ENCODE peak calls at places on chromosomes 16 and 17, in eight cellular contexts. I, N, M, H, T, A, U and D are unnamed samples.

GRCh38 chr16:56989988-56990387 is 631 bp downstream of the NLRC5 start:
- DNase-seq in I (no peak), N (no peak), M (no peak), H (no peak), T (no peak), A (no peak), U (no peak), D (no peak)

GRCh38 chr17:77323413-77324171 is 182.8 kb downstream of the SEC14L1 start:
- DNase-seq in I (peak), N (peak), M (peak), H (peak), T (peak), A (peak), U (no peak), D (peak)

GRCh38 chr16:28621756-28622155 is 11.9 kb upstream of the SULT1A1 start:
- DNase-seq in I (no peak), N (no peak), M (no peak), H (no peak), T (no peak), A (no peak), U (no peak), D (no peak)

GRCh38 chr17:61733021-61733420 is 130.3 kb downstream of the BRIP1 start:
- DNase-seq in I (no peak), N (no peak), M (no peak), H (no peak), T (no peak), A (no peak), U (no peak), D (no peak)

GRCh38 chr17:17886747-17887146 is 50.0 kb upstream of the SREBF1 start:
- DNase-seq in I (no peak), N (peak), M (no peak), H (no peak), T (peak), A (no peak), U (no peak), D (no peak)

GRCh38 chr17:61405686-61406542 is 6.3 kb downstream of the TBX2 start:
- DNase-seq in I (no peak), N (no peak), M (no peak), H (peak), T (no peak), A (peak), U (no peak), D (no peak)

GRCh38 chr16:67459066-67459857 is 21.7 kb downstream of the ATP6V0D1 start:
- DNase-seq in I (peak), N (no peak), M (no peak), H (no peak), T (no peak), A (peak), U (no peak), D (no peak)

GRCh38 chr17:27520571-27521185 is 64.4 kb downstream of the KSR1 start:
- DNase-seq in I (no peak), N (no peak), M (no peak), H (no peak), T (no peak), A (no peak), U (no peak), D (no peak)

GRCh38 chr16:76164970-76165558 is 112.1 kb upstream of the CNTNAP4 start:
- DNase-seq in I (no peak), N (no peak), M (no peak), H (no peak), T (no peak), A (no peak), U (no peak), D (peak)

GRCh38 chr17:74371653-74372147 is 4.4 kb downstream of the GPR142 start:
- DNase-seq in I (no peak), N (no peak), M (no peak), H (no peak), T (no peak), A (no peak), U (no peak), D (no peak)

GRCh38 chr17:50785942-50786570 is 18.7 kb upstream of the ANKRD40CL start:
- DNase-seq in I (peak), N (peak), M (no peak), H (no peak), T (peak), A (no peak), U (peak), D (no peak)

GRCh38 chr17:57959929-57960328 is 4.7 kb upstream of the CUEDC1 start:
- DNase-seq in I (no peak), N (no peak), M (peak), H (no peak), T (no peak), A (peak), U (no peak), D (no peak)

GRCh38 chr17:48998557-48999440 is 1.6 kb downstream of the IGF2BP1 start:
- DNase-seq in I (no peak), N (no peak), M (peak), H (no peak), T (no peak), A (no peak), U (no peak), D (no peak)

GRCh38 chr16:89925596-89926079 is 2.5 kb downstream of the TUBB3 start:
- DNase-seq in I (no peak), N (no peak), M (no peak), H (no peak), T (no peak), A (no peak), U (no peak), D (no peak)

GRCh38 chr17:59803377-59803757 is 89.4 kb downstream of the TUBD1 start:
- DNase-seq in I (no peak), N (no peak), M (no peak), H (no peak), T (no peak), A (no peak), U (no peak), D (no peak)

GRCh38 chr17:63506627-63507026 is 16.5 kb upstream of the KCNH6 start:
- DNase-seq in I (no peak), N (no peak), M (no peak), H (no peak), T (no peak), A (no peak), U (no peak), D (no peak)

GRCh38 chr17:35390663-35391062 is 17.2 kb upstream of the SLFN11 start:
- DNase-seq in I (no peak), N (no peak), M (no peak), H (no peak), T (no peak), A (no peak), U (no peak), D (no peak)

GRCh38 chr17:77842148-77842905 is 116.2 kb upstream of the TNRC6C start:
- DNase-seq in I (no peak), N (no peak), M (no peak), H (peak), T (no peak), A (no peak), U (no peak), D (no peak)

GRCh38 chr17:66343531-66344078 is 41.2 kb downstream of the PRKCA start:
- DNase-seq in I (no peak), N (no peak), M (no peak), H (no peak), T (no peak), A (peak), U (no peak), D (no peak)

GRCh38 chr16:8798174-8798527 is 512 bp downstream of the PMM2 start:
- DNase-seq in I (no peak), N (no peak), M (no peak), H (no peak), T (no peak), A (no peak), U (no peak), D (peak)

GRCh38 chr16:1923299-1924034 is 5.3 kb upstream of the HS3ST6 start:
- DNase-seq in I (no peak), N (no peak), M (no peak), H (no peak), T (no peak), A (no peak), U (peak), D (no peak)

GRCh38 chr16:88686062-88686438 is 257 bp downstream of the SNAI3 start:
- DNase-seq in I (peak), N (no peak), M (no peak), H (no peak), T (no peak), A (no peak), U (no peak), D (no peak)

GRCh38 chr17:78219396-78220150 is 5.5 kb downstream of the BIRC5 start:
- DNase-seq in I (no peak), N (no peak), M (no peak), H (no peak), T (no peak), A (no peak), U (no peak), D (no peak)

GRCh38 chr16:4586297-4586696 is 28.4 kb downstream of the UBALD1 start:
- DNase-seq in I (no peak), N (no peak), M (no peak), H (no peak), T (no peak), A (no peak), U (no peak), D (no peak)

GRCh38 chr17:8835106-8835505 is 32.4 kb downstream of the PIK3R6 start:
- DNase-seq in I (no peak), N (no peak), M (no peak), H (no peak), T (no peak), A (no peak), U (no peak), D (no peak)

GRCh38 chr16:56610609-56611111 is 2.3 kb downstream of the MT2A start:
- DNase-seq in I (no peak), N (no peak), M (no peak), H (no peak), T (no peak), A (no peak), U (no peak), D (no peak)

GRCh38 chr17:55005520-55005919 is 37.0 kb downstream of the STXBP4 start:
- DNase-seq in I (no peak), N (no peak), M (no peak), H (no peak), T (no peak), A (no peak), U (no peak), D (peak)

GRCh38 chr16:55809851-55810250 is 23.0 kb downstream of the CES1 start:
- DNase-seq in I (no peak), N (no peak), M (no peak), H (no peak), T (no peak), A (no peak), U (no peak), D (no peak)

GRCh38 chr16:31360296-31360695 is 5.3 kb downstream of the ITGAX start:
- DNase-seq in I (no peak), N (no peak), M (no peak), H (no peak), T (no peak), A (no peak), U (no peak), D (no peak)

GRCh38 chr16:57091200-57091989 is 988 bp upstream of the CPNE2 start:
- DNase-seq in I (peak), N (no peak), M (peak), H (peak), T (peak), A (peak), U (no peak), D (no peak)

GRCh38 chr16:85686912-85687591 is 1.7 kb downstream of the GINS2 start:
- DNase-seq in I (no peak), N (no peak), M (no peak), H (no peak), T (no peak), A (no peak), U (no peak), D (peak)

GRCh38 chr17:8494021-8494420 is 58.3 kb downstream of the NDEL1 start:
- DNase-seq in I (no peak), N (no peak), M (peak), H (no peak), T (no peak), A (no peak), U (no peak), D (no peak)

GRCh38 chr16:57091990-57092785 is at the start of gene CPNE2:
- DNase-seq in I (peak), N (peak), M (peak), H (peak), T (peak), A (peak), U (no peak), D (peak)

GRCh38 chr17:79943354-79944241 is 92.1 kb downstream of the TBC1D16 start:
- DNase-seq in I (peak), N (no peak), M (peak), H (peak), T (no peak), A (peak), U (no peak), D (no peak)

GRCh38 chr17:47253541-47254402 is at the start of gene ITGB3:
- DNase-seq in I (peak), N (peak), M (peak), H (peak), T (peak), A (peak), U (no peak), D (peak)

GRCh38 chr16:85947511-85948509 is 48.8 kb downstream of the IRF8 start:
- DNase-seq in I (no peak), N (no peak), M (no peak), H (no peak), T (no peak), A (no peak), U (no peak), D (peak)

GRCh38 chr16:50603206-50604064 is 55.2 kb downstream of the NKD1 start:
- DNase-seq in I (no peak), N (no peak), M (no peak), H (peak), T (peak), A (no peak), U (no peak), D (no peak)

GRCh38 chr16:84239186-84239790 is 524 bp downstream of the KCNG4 start:
- DNase-seq in I (no peak), N (no peak), M (no peak), H (no peak), T (no peak), A (no peak), U (no peak), D (no peak)

DNA sequence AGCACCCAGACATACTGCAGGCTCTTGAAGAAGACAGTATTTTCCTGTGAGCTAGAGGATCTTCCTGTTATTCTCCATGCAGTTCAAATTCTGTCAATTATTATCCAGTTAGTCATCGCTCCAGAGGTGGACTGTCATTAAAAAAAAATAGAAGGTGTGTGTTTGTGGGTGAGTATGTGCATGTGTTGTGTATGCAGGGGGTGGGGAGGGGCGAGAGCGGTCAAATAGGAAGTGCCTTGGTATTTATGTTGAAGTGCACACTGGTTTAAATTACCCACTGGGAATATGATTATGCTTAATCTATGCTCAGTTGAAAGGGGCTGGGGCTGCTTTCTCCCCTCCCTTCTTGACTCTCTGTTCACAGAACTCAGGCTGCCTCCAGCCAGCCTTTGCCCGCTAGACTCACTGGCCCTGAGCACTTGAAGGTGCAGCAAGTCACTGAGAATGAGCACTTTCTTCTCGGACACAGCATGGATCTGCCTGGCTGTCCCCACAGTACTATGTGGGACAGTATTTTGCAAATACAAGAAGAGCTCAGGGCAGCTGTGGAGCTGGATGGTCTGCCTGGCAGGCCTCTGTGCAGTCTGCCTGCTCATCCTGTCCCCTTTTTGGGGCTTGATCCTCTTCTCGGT is at the start of gene HSD17B2:
- DNase-seq in I (no peak), N (no peak), M (no peak), H (no peak), T (no peak), A (no peak), U (no peak), D (no peak)
- H3K4me3 ChIP-seq in I (peak), N (no peak), M (no peak), H (no peak), T (no peak), A (no peak), U (no peak), D (no peak)

GRCh38 chr17:40714473-40714872 is 10.9 kb upstream of the KRT24 start:
- DNase-seq in I (no peak), N (no peak), M (no peak), H (no peak), T (no peak), A (no peak), U (no peak), D (peak)
- TF ChIP-seq CTCF in I (no peak), N (no peak), M (no peak), H (no peak), T (no peak), A (no peak), U (no peak), D (no peak)

GRCh38 chr16:3578121-3578520 is 918 bp upstream of the NLRC3 start:
- DNase-seq in I (no peak), N (no peak), M (no peak), H (no peak), T (no peak), A (no peak), U (no peak), D (peak)
- H3K4me3 ChIP-seq in I (no peak), N (no peak), M (no peak), H (no peak), T (no peak), A (no peak), U (no peak), D (peak)

DNA sequence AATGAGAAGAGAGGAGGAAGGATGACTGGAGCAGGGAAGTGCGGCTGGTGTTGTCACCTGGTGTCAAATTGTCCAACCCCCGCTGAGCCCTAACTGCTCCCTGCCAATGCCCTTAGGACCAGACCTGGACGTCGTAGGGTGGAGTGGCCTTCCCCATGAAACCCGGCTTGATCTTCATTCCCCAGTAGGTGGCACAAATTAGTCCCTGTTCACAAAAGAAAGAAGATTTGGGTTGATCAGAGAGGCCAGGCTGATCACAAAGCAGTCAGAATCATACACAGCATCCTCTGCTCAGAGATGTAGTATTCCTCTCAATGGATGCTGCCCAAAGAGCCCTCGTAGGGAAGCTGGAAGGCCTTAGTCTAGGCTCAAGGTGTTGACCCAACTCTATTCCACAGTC is 60.2 kb downstream of the ACSM1 start:
- DNase-seq in I (no peak), N (no peak), M (no peak), H (no peak), T (no peak), A (no peak), U (no peak), D (no peak)
- TF ChIP-seq CTCF in I (no peak), N (no peak), M (no peak), H (no peak), T (no peak), A (no peak), U (no peak), D (no peak)

DNA sequence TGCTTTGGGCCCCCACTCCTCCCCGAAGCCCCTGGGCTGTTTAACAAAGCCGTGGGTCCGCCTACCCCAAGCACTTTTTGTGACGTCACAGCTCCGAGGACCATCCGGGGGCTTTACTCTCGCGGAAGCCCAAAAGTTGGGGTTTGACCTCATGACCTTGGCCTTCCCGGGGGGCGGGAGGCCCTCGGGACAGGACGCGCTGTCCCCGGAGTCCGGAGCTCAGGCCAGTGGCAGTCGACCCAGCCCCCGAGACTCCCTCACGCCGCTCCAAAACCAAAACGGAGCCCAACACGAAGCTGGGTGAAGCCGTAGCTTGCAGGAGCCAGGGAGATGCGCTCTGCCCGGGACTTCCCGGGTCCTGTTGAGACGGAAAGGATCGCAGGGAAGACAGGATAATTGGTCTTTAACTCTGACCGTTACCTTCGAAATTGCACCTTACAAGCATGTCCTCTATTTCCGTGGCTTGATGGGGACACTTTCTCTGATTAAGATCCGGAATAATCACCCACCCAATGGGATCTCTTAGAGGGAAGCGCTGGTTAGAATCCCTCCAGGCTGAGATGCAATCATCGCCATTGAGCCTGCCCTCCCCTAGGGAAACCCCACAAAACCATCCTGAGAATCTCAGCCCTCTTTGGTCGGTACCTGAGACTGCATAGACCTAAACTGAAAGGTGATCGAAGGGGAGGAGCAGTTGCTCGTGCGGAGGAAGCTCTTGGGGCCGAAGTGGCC is 4.9 kb upstream of the SOX9 start:
- DNase-seq in I (no peak), N (no peak), M (peak), H (no peak), T (no peak), A (no peak), U (no peak), D (no peak)
- H3K4me3 ChIP-seq in I (no peak), N (peak), M (no peak), H (no peak), T (no peak), A (no peak), U (no peak), D (no peak)

DNA sequence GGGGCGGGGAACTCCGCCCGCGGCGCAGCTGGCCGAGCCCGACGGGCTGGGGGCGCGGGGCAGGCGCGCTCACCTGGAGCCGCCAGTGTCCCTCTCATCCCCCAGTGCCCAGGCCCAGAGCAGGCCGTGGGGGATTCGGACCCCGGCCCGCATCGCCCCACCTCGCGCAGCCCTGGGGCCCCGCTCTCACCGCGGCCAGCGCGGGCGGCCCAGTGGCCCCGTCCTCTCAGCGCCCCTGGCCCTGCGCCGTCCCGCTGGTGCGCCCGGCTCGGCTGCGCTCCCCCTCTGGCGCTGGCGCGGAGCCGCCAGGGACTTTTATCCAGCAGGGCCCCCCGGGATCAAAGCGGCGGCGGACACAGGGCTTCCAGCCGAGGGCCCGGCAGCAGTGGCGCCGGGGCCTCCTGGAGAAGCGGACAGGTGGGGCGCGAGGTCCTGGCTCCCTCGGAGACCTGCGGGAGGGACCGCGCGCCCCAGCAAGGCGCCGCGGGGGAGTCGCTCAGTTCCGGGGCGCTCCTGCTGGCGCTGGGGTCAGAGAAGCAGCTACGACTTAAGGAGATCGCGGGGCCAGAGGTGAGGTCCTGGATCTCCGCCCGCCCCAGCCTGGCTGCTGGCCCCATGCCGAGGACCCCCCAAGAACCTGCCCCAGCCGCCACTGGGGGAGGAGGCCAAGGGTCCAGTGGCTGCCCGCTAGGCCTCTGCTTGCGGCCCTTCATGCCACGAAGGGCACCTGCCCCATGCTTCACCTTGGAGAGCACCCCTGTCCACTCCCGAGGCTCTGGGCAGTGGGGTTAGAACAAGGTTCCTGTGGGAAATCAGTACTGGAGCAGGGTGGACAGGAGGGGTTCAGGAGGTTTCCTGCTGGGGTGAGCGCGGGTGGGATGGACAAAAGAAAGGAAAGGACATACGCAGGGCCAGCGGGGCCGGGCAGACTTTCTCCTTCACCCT is 839 bp upstream of the NOTUM start:
- DNase-seq in I (no peak), N (no peak), M (no peak), H (no peak), T (no peak), A (no peak), U (no peak), D (no peak)
- TF ChIP-seq CTCF in I (no peak), N (no peak), M (no peak), H (no peak), T (no peak), A (no peak), U (no peak), D (no peak)

GRCh38 chr16:70579248-70579647 is 55.6 kb downstream of the SF3B3 start:
- DNase-seq in I (no peak), N (no peak), M (no peak), H (no peak), T (no peak), A (no peak), U (no peak), D (no peak)
- H3K4me3 ChIP-seq in I (no peak), N (no peak), M (no peak), H (peak), T (no peak), A (no peak), U (no peak), D (no peak)